ENCODE peak calls at places on chromosomes 7 and 10, in four cellular contexts. One of them, this sample, is unnamed. For H3K36me3, the result is how much of the 10 kb centered on the place peaks cover.

GRCh38 chr7:126057979-126058378 is 1128.4 kb upstream of the POT1 start:
- DNase-seq in GM23248: no peak
- DNase-seq in IMR-90: no peak
- DNase-seq in neuronal stem cell: no peak
- DNase-seq in this sample: no peak

GRCh38 chr10:100341953-100342626 is 4.9 kb upstream of the SCD start:
- DNase-seq in IMR-90: peak
- DNase-seq in GM23248: peak
- DNase-seq in neuronal stem cell: peak
- DNase-seq in this sample: peak

GRCh38 chr10:121216721-121217181 is 365.6 kb downstream of the WDR11 start:
- DNase-seq in IMR-90: no peak
- DNase-seq in neuronal stem cell: no peak
- DNase-seq in GM23248: peak
- DNase-seq in this sample: no peak

GRCh38 chr7:101595246-101595645 is 33.9 kb downstream of the MYL10 start:
- DNase-seq in GM23248: no peak
- DNase-seq in neuronal stem cell: no peak
- DNase-seq in IMR-90: no peak
- DNase-seq in this sample: no peak

GRCh38 chr10:116973371-116973905 is 31.5 kb downstream of the SHTN1 start:
- DNase-seq in neuronal stem cell: no peak
- DNase-seq in IMR-90: no peak
- DNase-seq in GM23248: no peak
- DNase-seq in this sample: no peak

GRCh38 chr7:87480386-87480785 is 4.9 kb upstream of the ABCB4 start:
- DNase-seq in GM23248: peak
- DNase-seq in neuronal stem cell: no peak
- DNase-seq in IMR-90: no peak
- DNase-seq in this sample: no peak

GRCh38 chr10:6347391-6347951 is 144.7 kb downstream of the PFKFB3 start:
- DNase-seq in IMR-90: peak
- DNase-seq in neuronal stem cell: no peak
- DNase-seq in GM23248: peak
- DNase-seq in this sample: no peak

GRCh38 chr10:20515654-20516053 is 381.5 kb downstream of the NEBL start:
- DNase-seq in GM23248: no peak
- DNase-seq in IMR-90: no peak
- DNase-seq in neuronal stem cell: no peak
- DNase-seq in this sample: no peak

GRCh38 chr10:125023862-125024495 is 82.1 kb downstream of the ZRANB1 start:
- DNase-seq in IMR-90: no peak
- DNase-seq in GM23248: peak
- DNase-seq in neuronal stem cell: no peak
- DNase-seq in this sample: peak

GRCh38 chr10:127855976-127856375 is 36.8 kb downstream of the CLRN3 start:
- DNase-seq in neuronal stem cell: no peak
- DNase-seq in IMR-90: no peak
- DNase-seq in GM23248: no peak
- DNase-seq in this sample: no peak

GRCh38 chr7:73703985-73704639 is 15.4 kb downstream of the STX1A start:
- DNase-seq in neuronal stem cell: peak
- DNase-seq in GM23248: peak
- DNase-seq in IMR-90: peak
- DNase-seq in this sample: peak

GRCh38 chr7:35349001-35349400 is 95.1 kb upstream of the TBX20 start:
- DNase-seq in neuronal stem cell: no peak
- DNase-seq in GM23248: no peak
- DNase-seq in IMR-90: no peak
- DNase-seq in this sample: no peak

GRCh38 chr7:88480901-88481300 is 174.2 kb upstream of the STEAP4 start:
- DNase-seq in GM23248: no peak
- DNase-seq in neuronal stem cell: no peak
- DNase-seq in IMR-90: no peak
- DNase-seq in this sample: no peak

GRCh38 chr7:48875300-48875916 is 48.9 kb upstream of the CDC14C start:
- DNase-seq in neuronal stem cell: peak
- DNase-seq in GM23248: peak
- DNase-seq in IMR-90: no peak
- DNase-seq in this sample: peak

GRCh38 chr10:124566981-124567835 is 105.6 kb downstream of the LHPP start:
- DNase-seq in IMR-90: no peak
- DNase-seq in neuronal stem cell: no peak
- DNase-seq in GM23248: no peak
- DNase-seq in this sample: peak

GRCh38 chr10:106672517-106673175 is 491.9 kb downstream of the SORCS1 start:
- DNase-seq in GM23248: no peak
- DNase-seq in IMR-90: no peak
- DNase-seq in neuronal stem cell: no peak
- DNase-seq in this sample: no peak

GRCh38 chr7:112448376-112448775 is 1.9 kb upstream of the IFRD1 start:
- DNase-seq in neuronal stem cell: no peak
- DNase-seq in GM23248: no peak
- DNase-seq in IMR-90: no peak
- DNase-seq in this sample: no peak

GRCh38 chr7:92200791-92201190 is 21.8 kb upstream of the LRRD1 start:
- DNase-seq in IMR-90: no peak
- DNase-seq in GM23248: no peak
- DNase-seq in neuronal stem cell: no peak
- DNase-seq in this sample: no peak

GRCh38 chr7:150901160-150902035 is 49.1 kb downstream of the AOC1 start:
- DNase-seq in IMR-90: no peak
- DNase-seq in GM23248: no peak
- DNase-seq in neuronal stem cell: no peak
- DNase-seq in this sample: no peak

GRCh38 chr10:30747633-30748032 is 118.1 kb upstream of the LYZL2 start:
- DNase-seq in GM23248: peak
- DNase-seq in neuronal stem cell: no peak
- DNase-seq in IMR-90: peak
- DNase-seq in this sample: no peak

DNA sequence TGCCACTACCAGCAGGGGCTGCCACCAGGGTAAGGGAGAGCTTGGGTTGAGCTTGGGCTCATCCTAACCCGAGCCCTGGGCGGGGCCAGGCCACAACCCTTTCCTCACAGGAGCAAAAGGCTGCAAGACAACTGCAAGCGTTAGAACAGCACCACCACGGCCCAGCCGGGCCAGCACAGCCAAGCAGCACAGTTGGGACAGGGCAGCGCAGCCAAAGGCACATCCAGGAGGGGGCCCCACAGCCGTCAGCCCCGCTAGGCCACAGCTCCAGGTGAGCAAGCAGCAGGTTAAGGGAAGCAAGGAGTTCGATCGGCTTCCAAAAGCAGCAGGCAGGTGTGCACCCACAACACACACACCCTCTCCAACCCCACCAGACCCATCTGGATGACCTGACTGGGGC is 7.0 kb upstream of the NDST2 start:
- DNase-seq in IMR-90: no peak
- DNase-seq in GM23248: no peak
- DNase-seq in neuronal stem cell: no peak
- DNase-seq in this sample: no peak
- H3K27ac ChIP-seq in IMR-90: no peak
- H3K27ac ChIP-seq in GM23248: no peak
- H3K27ac ChIP-seq in neuronal stem cell: no peak
- H3K27ac ChIP-seq in this sample: no peak

GRCh38 chr7:47576909-47577255 is 5.0 kb downstream of the TNS3 start:
- DNase-seq in GM23248: no peak
- DNase-seq in neuronal stem cell: no peak
- DNase-seq in IMR-90: no peak
- DNase-seq in this sample: no peak

GRCh38 chr7:47573758-47574472 is 8.0 kb downstream of the TNS3 start:
- DNase-seq in IMR-90: peak
- DNase-seq in neuronal stem cell: no peak
- DNase-seq in GM23248: peak
- DNase-seq in this sample: no peak

GRCh38 chr7:47574473-47575328 is 7.2 kb downstream of the TNS3 start:
- DNase-seq in GM23248: peak
- DNase-seq in IMR-90: peak
- DNase-seq in neuronal stem cell: no peak
- DNase-seq in this sample: no peak

GRCh38 chr7:47577351-47577919 is 4.5 kb downstream of the TNS3 start:
- DNase-seq in IMR-90: no peak
- DNase-seq in neuronal stem cell: no peak
- DNase-seq in GM23248: no peak
- DNase-seq in this sample: no peak

DNA sequence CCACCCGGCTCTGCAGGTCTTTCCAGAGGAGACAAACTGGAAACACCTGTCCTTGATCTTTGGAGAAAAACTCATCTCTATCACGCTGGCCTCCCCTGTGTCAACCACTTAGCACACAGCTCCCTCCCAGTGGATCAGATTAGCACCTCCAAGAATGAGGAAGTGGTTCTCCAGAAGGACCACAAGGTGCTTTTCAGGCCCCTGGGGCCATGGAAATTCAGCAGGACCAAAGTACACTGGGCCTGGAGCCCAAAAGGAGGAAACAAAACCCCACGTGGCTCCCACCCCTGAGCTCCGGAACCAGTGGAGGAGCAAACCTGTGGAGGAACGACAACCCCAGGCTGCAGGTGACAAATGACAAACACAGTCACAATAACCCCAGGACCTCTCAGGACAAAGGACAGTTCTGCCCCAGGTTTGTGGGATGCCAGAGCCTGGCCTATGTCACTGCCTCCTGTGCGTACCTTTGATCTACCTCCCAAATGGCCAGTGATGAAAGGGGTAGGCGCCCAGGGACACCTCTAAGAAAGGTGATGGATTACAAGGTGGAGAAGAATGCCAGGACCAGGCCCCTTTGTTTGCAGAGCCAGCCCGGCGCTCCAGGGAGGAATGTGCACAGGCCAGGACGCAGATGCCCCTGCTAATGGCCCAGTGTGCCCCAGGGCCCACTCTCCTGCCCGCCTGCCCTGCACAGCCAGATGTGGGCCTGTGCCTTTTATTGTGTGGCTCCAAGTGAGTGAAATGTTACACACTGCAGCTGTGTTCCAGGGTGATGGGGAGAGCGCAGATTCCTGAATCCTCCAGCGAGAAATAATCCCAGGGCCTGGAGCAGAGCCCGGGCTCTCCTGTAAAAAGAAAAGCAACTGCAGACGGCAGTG is 5.6 kb downstream of the TNS3 start:
- DNase-seq in IMR-90: peak
- DNase-seq in neuronal stem cell: no peak
- DNase-seq in GM23248: peak
- DNase-seq in this sample: no peak
- H3K4me3 ChIP-seq in IMR-90: no peak
- H3K4me3 ChIP-seq in neuronal stem cell: no peak
- H3K4me3 ChIP-seq in GM23248: no peak
- H3K4me3 ChIP-seq in this sample: peak

DNA sequence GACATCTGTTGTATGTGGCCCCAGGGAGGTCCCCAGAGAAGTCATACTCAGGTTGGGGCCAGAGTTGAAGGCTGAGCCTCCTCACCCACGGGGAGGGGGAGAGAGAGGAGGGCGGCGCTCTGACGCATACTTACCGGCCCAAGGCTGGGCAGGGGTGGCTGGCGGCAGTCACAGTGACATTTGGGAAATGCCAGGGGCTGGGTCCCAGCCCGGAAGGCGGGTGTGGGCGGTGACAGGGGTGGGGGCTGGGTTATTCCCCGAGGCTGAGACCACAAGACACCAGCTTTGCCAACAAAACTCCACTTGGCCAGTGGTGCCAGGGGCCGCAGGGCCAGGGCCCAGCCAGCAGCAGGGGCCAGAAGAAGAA is 41.1 kb downstream of the RASGEF1A start:
- DNase-seq in IMR-90: no peak
- DNase-seq in GM23248: no peak
- DNase-seq in neuronal stem cell: no peak
- DNase-seq in this sample: peak
- H3K36me3 ChIP-seq in IMR-90: under half
- H3K36me3 ChIP-seq in GM23248: under half
- H3K36me3 ChIP-seq in neuronal stem cell: under half
- H3K36me3 ChIP-seq in this sample: under half

GRCh38 chr10:95247881-95248583 is 42.8 kb downstream of the PDLIM1 start:
- DNase-seq in GM23248: no peak
- DNase-seq in IMR-90: no peak
- DNase-seq in neuronal stem cell: no peak
- DNase-seq in this sample: no peak

GRCh38 chr10:95247200-95247880 is 43.5 kb downstream of the PDLIM1 start:
- DNase-seq in IMR-90: peak
- DNase-seq in GM23248: peak
- DNase-seq in neuronal stem cell: no peak
- DNase-seq in this sample: no peak

GRCh38 chr10:95248989-95249388 is 41.8 kb downstream of the PDLIM1 start:
- DNase-seq in IMR-90: no peak
- DNase-seq in neuronal stem cell: no peak
- DNase-seq in GM23248: no peak
- DNase-seq in this sample: no peak

GRCh38 chr10:95250856-95251255 is 39.9 kb downstream of the PDLIM1 start:
- DNase-seq in GM23248: no peak
- DNase-seq in IMR-90: no peak
- DNase-seq in neuronal stem cell: no peak
- DNase-seq in this sample: no peak

GRCh38 chr10:95249467-95249866 is 41.3 kb downstream of the PDLIM1 start:
- DNase-seq in GM23248: no peak
- DNase-seq in IMR-90: no peak
- DNase-seq in neuronal stem cell: no peak
- DNase-seq in this sample: no peak
- H3K27ac ChIP-seq in GM23248: no peak
- H3K27ac ChIP-seq in IMR-90: peak
- H3K27ac ChIP-seq in neuronal stem cell: no peak
- H3K27ac ChIP-seq in this sample: no peak

DNA sequence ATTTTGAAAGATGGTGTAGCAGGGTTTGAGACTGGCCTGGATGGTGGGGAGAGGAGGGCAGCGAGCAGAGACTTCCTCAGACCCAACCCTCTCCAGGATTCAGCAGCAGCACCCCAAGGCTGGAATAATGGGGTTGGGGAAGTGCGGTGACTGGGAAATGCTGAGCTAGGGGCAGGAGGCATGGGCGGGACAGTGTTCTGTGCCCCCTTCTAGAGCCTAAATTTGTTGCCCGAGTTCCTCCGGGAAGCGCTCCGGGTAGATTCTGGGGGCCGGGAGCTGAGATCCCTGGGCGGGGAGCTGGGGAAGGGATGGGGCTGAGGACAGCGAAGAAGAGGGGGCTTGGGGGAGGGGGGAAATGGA is at the start of gene CHAT:
- DNase-seq in IMR-90: no peak
- DNase-seq in GM23248: no peak
- DNase-seq in neuronal stem cell: no peak
- DNase-seq in this sample: no peak
- H3K4me3 ChIP-seq in IMR-90: no peak
- H3K4me3 ChIP-seq in GM23248: no peak
- H3K4me3 ChIP-seq in neuronal stem cell: peak
- H3K4me3 ChIP-seq in this sample: no peak

GRCh38 chr10:70544431-70545340 is 57.9 kb downstream of the PRF1 start:
- DNase-seq in neuronal stem cell: no peak
- DNase-seq in GM23248: no peak
- DNase-seq in IMR-90: no peak
- DNase-seq in this sample: no peak
- H3K36me3 ChIP-seq in neuronal stem cell: under half
- H3K36me3 ChIP-seq in GM23248: under half
- H3K36me3 ChIP-seq in IMR-90: under half
- H3K36me3 ChIP-seq in this sample: under half